ENCODE peak calls at places on chromosome 11, in six cellular contexts. U is omental fat pad, Z is ELR, W is endothelial cell of umbilical vein, K is ascending aorta, Q is NCI-H1105 treated with DMSO at 0.1 percent for 48 hours. L is an unnamed sample.

GRCh38 chr11:64278576-64279190 is 5.8 kb downstream of the BAD start:
- DNase-seq in U (no peak), Z (no peak), W (no peak), K (no peak), Q (no peak), L (no peak)

GRCh38 chr11:16278273-16278672 is 78.1 kb downstream of the SOX6 start:
- DNase-seq in U (no peak), Z (no peak), W (no peak), K (no peak), Q (peak), L (no peak)

GRCh38 chr11:19844806-19845205 is 132.2 kb downstream of the NAV2 start:
- DNase-seq in U (no peak), Z (peak), W (peak), K (no peak), Q (no peak), L (no peak)

GRCh38 chr11:8061555-8062428 is 19.2 kb upstream of the TUB start:
- DNase-seq in U (no peak), Z (no peak), W (no peak), K (no peak), Q (no peak), L (no peak)

GRCh38 chr11:7577883-7578242 is 64.1 kb downstream of the PPFIBP2 start:
- DNase-seq in U (no peak), Z (peak), W (peak), K (no peak), Q (no peak), L (peak)

GRCh38 chr11:61532136-61533038 is 23.8 kb downstream of the LRRC10B start:
- DNase-seq in U (no peak), Z (peak), W (peak), K (no peak), Q (peak), L (no peak)

GRCh38 chr11:28834877-28835276 is 726.7 kb downstream of the METTL15 start:
- DNase-seq in U (no peak), Z (peak), W (peak), K (no peak), Q (no peak), L (peak)

GRCh38 chr11:88042238-88043032 is 132.8 kb downstream of the RAB38 start:
- DNase-seq in U (no peak), Z (no peak), W (no peak), K (no peak), Q (peak), L (no peak)

GRCh38 chr11:8033791-8034585 is 46.9 kb downstream of the EIF3F start:
- DNase-seq in U (no peak), Z (no peak), W (no peak), K (no peak), Q (no peak), L (no peak)

GRCh38 chr11:70901951-70902521 is 350.3 kb downstream of the SHANK2 start:
- DNase-seq in U (no peak), Z (no peak), W (no peak), K (no peak), Q (no peak), L (no peak)

GRCh38 chr11:119108151-119108856 is 1.2 kb downstream of the C2CD2L start:
- DNase-seq in U (no peak), Z (peak), W (no peak), K (no peak), Q (peak), L (no peak)

GRCh38 chr11:132234878-132235277 is 864.5 kb downstream of the NTM start:
- DNase-seq in U (no peak), Z (peak), W (no peak), K (no peak), Q (peak), L (no peak)

GRCh38 chr11:22703040-22703439 is 36.6 kb downstream of the GAS2 start:
- DNase-seq in U (no peak), Z (peak), W (peak), K (no peak), Q (peak), L (peak)

GRCh38 chr11:128054323-128054910 is 532.9 kb downstream of the ETS1 start:
- DNase-seq in U (no peak), Z (peak), W (no peak), K (no peak), Q (no peak), L (no peak)

GRCh38 chr11:132093861-132094260 is 723.4 kb downstream of the NTM start:
- DNase-seq in U (no peak), Z (no peak), W (no peak), K (no peak), Q (no peak), L (no peak)

L was measured in pulmonary artery endothelial cell.